ENCODE peak calls at places on chromosomes 7 and 10, in four cellular contexts. P, D, E and R are unnamed samples.

GRCh38 chr10:132270256-132270655 is 37.5 kb downstream of the STK32C start:
- DNase-seq in P (no peak), D (no peak), E (no peak), R (no peak)

GRCh38 chr10:61284222-61284890 is 168.8 kb downstream of the TMEM26 start:
- DNase-seq in P (peak), D (no peak), E (peak), R (peak)

GRCh38 chr10:75428434-75429158 is 2.8 kb upstream of the LRMDA start:
- DNase-seq in P (no peak), D (no peak), E (peak), R (peak)

GRCh38 chr7:539731-540411 is 20.2 kb upstream of the PDGFA start:
- DNase-seq in P (peak), D (no peak), E (peak), R (peak)

GRCh38 chr10:125061557-125062243 is 98.7 kb downstream of the CTBP2 start:
- DNase-seq in P (no peak), D (no peak), E (peak), R (no peak)

GRCh38 chr7:133854739-133855138 is 272.4 kb upstream of the LRGUK start:
- DNase-seq in P (peak), D (no peak), E (peak), R (peak)

GRCh38 chr10:1550291-1550595 is 187.1 kb downstream of the ADARB2 start:
- DNase-seq in P (no peak), D (no peak), E (no peak), R (no peak)

GRCh38 chr7:47371733-47372368 is 210.1 kb downstream of the TNS3 start:
- DNase-seq in P (no peak), D (no peak), E (peak), R (no peak)

GRCh38 chr7:147607151-147607800 is 983.3 kb upstream of the C7orf33 start:
- DNase-seq in P (no peak), D (no peak), E (no peak), R (no peak)

GRCh38 chr7:36986429-36987362 is 262.4 kb upstream of the AOAH start:
- DNase-seq in P (peak), D (peak), E (peak), R (peak)

GRCh38 chr7:56537952-56538351 is 421.7 kb upstream of the NUPR2 start:
- DNase-seq in P (no peak), D (no peak), E (no peak), R (no peak)

GRCh38 chr7:140924019-140924820 is 509 bp downstream of the BRAF start:
- DNase-seq in P (peak), D (peak), E (peak), R (peak)

GRCh38 chr7:97751566-97751965 is 19.7 kb downstream of the TAC1 start:
- DNase-seq in P (no peak), D (no peak), E (no peak), R (no peak)

GRCh38 chr7:95772298-95772770 is at the start of gene DYNC1I1:
- DNase-seq in P (peak), D (peak), E (peak), R (peak)

GRCh38 chr10:69337312-69338132 is 59.2 kb downstream of the HK1 start:
- DNase-seq in P (peak), D (no peak), E (peak), R (peak)

GRCh38 chr7:115136796-115137443 is 215.0 kb downstream of the MDFIC start:
- DNase-seq in P (no peak), D (no peak), E (no peak), R (peak)

GRCh38 chr7:115133248-115133647 is 211.4 kb downstream of the MDFIC start:
- DNase-seq in P (no peak), D (no peak), E (no peak), R (no peak)

GRCh38 chr10:12353399-12354027 is 4.2 kb downstream of the CAMK1D start:
- DNase-seq in P (no peak), D (no peak), E (no peak), R (no peak)

GRCh38 chr10:122441961-122442360 is 12.5 kb upstream of the ARMS2 start:
- DNase-seq in P (peak), D (no peak), E (peak), R (peak)

GRCh38 chr7:138584283-138584682 is 116.9 kb downstream of the SVOPL start:
- DNase-seq in P (no peak), D (no peak), E (peak), R (peak)

GRCh38 chr7:157429680-157430224 is 92.9 kb downstream of the DNAJB6 start:
- DNase-seq in P (no peak), D (no peak), E (no peak), R (no peak)

GRCh38 chr7:47788083-47788482 is 160.2 kb downstream of the PKD1L1 start:
- DNase-seq in P (no peak), D (no peak), E (no peak), R (no peak)

GRCh38 chr7:129559564-129559963 is 52.0 kb upstream of the NRF1 start:
- DNase-seq in P (no peak), D (no peak), E (no peak), R (no peak)

GRCh38 chr7:27156508-27156898 is at the start of gene HOXA7:
- DNase-seq in P (no peak), D (no peak), E (no peak), R (no peak)

GRCh38 chr7:3309140-3309539 is 8.1 kb downstream of the SDK1 start:
- DNase-seq in P (no peak), D (no peak), E (peak), R (no peak)

GRCh38 chr7:43537765-43538403 is 45.0 kb upstream of the STK17A start:
- DNase-seq in P (peak), D (no peak), E (peak), R (peak)

GRCh38 chr10:123746016-123746415 is 79.9 kb downstream of the GPR26 start:
- DNase-seq in P (no peak), D (no peak), E (no peak), R (no peak)

GRCh38 chr10:18136056-18136916 is 3.9 kb upstream of the CACNB2 start:
- DNase-seq in P (peak), D (no peak), E (no peak), R (no peak)

GRCh38 chr7:74503061-74503460 is 49.4 kb downstream of the GTF2IRD1 start:
- DNase-seq in P (no peak), D (no peak), E (no peak), R (no peak)

GRCh38 chr10:127117125-127117524 is 79.3 kb downstream of the INSYN2A start:
- DNase-seq in P (peak), D (peak), E (peak), R (peak)

GRCh38 chr10:121732676-121733445 is 134.6 kb upstream of the FGFR2 start:
- DNase-seq in P (no peak), D (no peak), E (no peak), R (no peak)

GRCh38 chr7:42315631-42316030 is 78.6 kb upstream of the GLI3 start:
- DNase-seq in P (peak), D (no peak), E (peak), R (no peak)

GRCh38 chr10:2798340-2798739 is 269.0 kb upstream of the PFKP start:
- DNase-seq in P (no peak), D (no peak), E (no peak), R (no peak)

GRCh38 chr7:43208189-43208588 is 95.7 kb downstream of the HECW1 start:
- DNase-seq in P (no peak), D (no peak), E (no peak), R (no peak)

GRCh38 chr10:59181668-59182067 is 5.2 kb downstream of the PHYHIPL start:
- DNase-seq in P (peak), D (no peak), E (peak), R (peak)